ENCODE peak calls at places on chromosomes 7 and 10, in four cellular contexts. J is GM12878, Y is WTC11, M is K562. U is an unnamed sample.

GRCh38 chr10:112915590-112916572 is 34.2 kb upstream of the TCF7L2 start:
- DNase-seq in J (peak), Y (peak), M (peak), U (no peak)

GRCh38 chr10:133528296-133528844 is 1.2 kb downstream of the CYP2E1 start:
- DNase-seq in J (no peak), Y (no peak), M (no peak), U (no peak)

GRCh38 chr7:142024547-142024946 is 28.9 kb downstream of the MGAM start:
- DNase-seq in J (no peak), Y (no peak), M (no peak), U (no peak)

GRCh38 chr10:89129850-89130396 is 77.2 kb downstream of the CH25H start:
- DNase-seq in J (no peak), Y (no peak), M (no peak), U (peak)

GRCh38 chr10:44479306-44479705 is 94.4 kb upstream of the CXCL12 start:
- DNase-seq in J (no peak), Y (no peak), M (no peak), U (no peak)

GRCh38 chr7:80415522-80415921 is 96.3 kb downstream of the GNAT3 start:
- DNase-seq in J (no peak), Y (no peak), M (no peak), U (no peak)

GRCh38 chr7:111735661-111736323 is 173.5 kb upstream of the IMMP2L start:
- DNase-seq in J (no peak), Y (peak), M (peak), U (peak)

GRCh38 chr7:28133872-28134271 is 46.7 kb downstream of the JAZF1 start:
- DNase-seq in J (no peak), Y (no peak), M (no peak), U (no peak)

GRCh38 chr7:120170849-120171248 is 102.1 kb upstream of the KCND2 start:
- DNase-seq in J (no peak), Y (no peak), M (no peak), U (no peak)

GRCh38 chr7:1513657-1514095 is 9.5 kb upstream of the INTS1 start:
- DNase-seq in J (no peak), Y (no peak), M (no peak), U (no peak)

GRCh38 chr10:91604936-91605534 is 27.8 kb downstream of the PPP1R3C start:
- DNase-seq in J (no peak), Y (no peak), M (no peak), U (no peak)

GRCh38 chr7:7653568-7654187 is 13.1 kb downstream of the UMAD1 start:
- DNase-seq in J (peak), Y (peak), M (peak), U (peak)

GRCh38 chr7:107130487-107131220 is 38.1 kb upstream of the HBP1 start:
- DNase-seq in J (no peak), Y (no peak), M (no peak), U (no peak)

GRCh38 chr7:111821076-111821475 is 258.8 kb upstream of the IMMP2L start:
- DNase-seq in J (no peak), Y (no peak), M (no peak), U (no peak)

GRCh38 chr7:1669486-1669951 is 558 bp upstream of the ELFN1 start:
- DNase-seq in J (no peak), Y (no peak), M (peak), U (peak)

GRCh38 chr7:75704928-75705327 is 33.8 kb downstream of the HIP1 start:
- DNase-seq in J (no peak), Y (no peak), M (no peak), U (no peak)

GRCh38 chr7:27248427-27248806 is 5.8 kb downstream of the EVX1 start:
- DNase-seq in J (no peak), Y (no peak), M (no peak), U (peak)

GRCh38 chr10:21831986-21832735 is 171.4 kb downstream of the DNAJC1 start:
- DNase-seq in J (no peak), Y (no peak), M (no peak), U (no peak)

GRCh38 chr7:23098460-23098859 is 7.1 kb upstream of the KLHL7 start:
- DNase-seq in J (no peak), Y (no peak), M (no peak), U (no peak)

GRCh38 chr10:76491216-76491615 is 1059.8 kb downstream of the LRMDA start:
- DNase-seq in J (no peak), Y (no peak), M (no peak), U (no peak)
- TF ChIP-seq USF1 in J (no peak), Y (no peak), M (no peak), U (no peak)

GRCh38 chr7:156537006-156537405 is 103.6 kb upstream of the RNF32 start:
- DNase-seq in J (no peak), Y (no peak), M (no peak), U (no peak)

GRCh38 chr7:156533964-156534363 is 106.6 kb upstream of the RNF32 start:
- DNase-seq in J (no peak), Y (no peak), M (no peak), U (no peak)

GRCh38 chr7:156532016-156532602 is 108.5 kb upstream of the RNF32 start:
- DNase-seq in J (no peak), Y (no peak), M (no peak), U (no peak)

GRCh38 chr7:156533420-156533819 is 107.2 kb upstream of the RNF32 start:
- DNase-seq in J (no peak), Y (no peak), M (no peak), U (no peak)

DNA sequence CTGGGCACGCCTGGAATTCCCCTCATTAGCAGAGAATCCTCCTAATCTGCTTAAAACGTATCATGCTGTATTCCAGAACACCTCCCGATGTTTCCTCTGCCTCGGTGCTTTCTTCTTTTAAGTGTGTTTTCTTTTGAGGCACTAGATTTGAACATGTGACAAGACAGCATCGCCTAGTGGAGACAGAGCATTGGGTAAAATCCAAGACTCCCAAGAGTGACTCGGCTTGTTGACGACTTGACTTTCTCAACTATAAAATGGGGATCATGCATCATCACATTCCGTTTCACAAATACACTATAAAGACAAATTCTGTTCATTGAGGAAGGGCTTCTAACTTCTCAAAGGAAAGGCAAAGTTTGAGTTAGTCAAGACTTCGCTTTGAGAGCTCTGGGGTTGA is 105.6 kb upstream of the RNF32 start:
- DNase-seq in J (no peak), Y (no peak), M (no peak), U (no peak)
- TF ChIP-seq USF1 in J (no peak), Y (no peak), M (no peak), U (no peak)

DNA sequence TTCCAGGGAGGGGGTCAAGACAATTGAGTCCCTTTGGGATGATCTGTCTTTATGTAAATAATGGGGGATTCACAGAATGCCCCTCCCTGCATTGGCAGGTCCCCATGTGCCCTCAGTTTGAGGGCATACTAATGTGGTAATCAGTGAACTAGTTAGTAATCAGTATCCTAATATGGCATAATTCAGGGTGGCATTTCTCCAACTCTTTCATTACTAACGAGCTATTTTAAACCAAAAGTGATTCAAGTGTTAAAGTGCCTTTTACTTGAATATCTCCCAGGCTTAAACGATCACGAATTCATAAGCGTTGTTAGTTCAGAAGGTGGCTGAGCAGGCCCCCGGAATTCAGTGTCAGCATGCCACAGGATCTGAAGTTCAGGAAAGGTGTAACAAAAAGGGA is 1.5 kb upstream of the DNAJB6 start:
- DNase-seq in J (no peak), Y (no peak), M (no peak), U (no peak)
- TF ChIP-seq USF1 in J (no peak), Y (no peak), M (no peak), U (no peak)

GRCh38 chr10:131242007-131242406 is 69.5 kb downstream of the TCERG1L start:
- DNase-seq in J (no peak), Y (peak), M (peak), U (peak)
- TF ChIP-seq USF1 in J (no peak), Y (no peak), M (no peak), U (no peak)

GRCh38 chr10:24951201-24952145 is 933 bp downstream of the PRTFDC1 start:
- DNase-seq in J (no peak), Y (peak), M (peak), U (peak)
- TF ChIP-seq USF1 in J (no peak), Y (no peak), M (no peak), U (no peak)

DNA sequence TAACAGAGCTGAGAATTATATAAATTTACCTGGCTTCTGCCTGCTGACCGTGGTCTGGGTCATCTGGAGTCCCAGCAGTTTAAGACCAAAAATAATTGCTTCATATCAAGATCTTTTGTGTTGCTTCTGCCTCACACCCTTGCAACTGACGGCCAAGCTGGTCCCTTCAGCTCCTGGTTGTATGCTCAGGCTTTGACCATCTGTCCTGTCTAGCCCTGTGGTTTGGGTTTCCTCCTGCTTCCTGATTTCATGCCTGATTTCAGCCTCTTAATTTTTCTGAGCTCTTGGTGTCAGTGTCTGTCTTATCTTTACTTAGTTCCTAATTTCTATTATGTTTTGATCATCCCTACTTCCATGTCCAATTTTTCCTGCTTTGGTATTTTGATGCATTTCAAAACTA is 87.9 kb upstream of the PLXDC2 start:
- DNase-seq in J (no peak), Y (no peak), M (no peak), U (no peak)
- TF ChIP-seq USF1 in J (no peak), Y (no peak), M (no peak), U (no peak)

GRCh38 chr10:30980951-30981616 is 50.6 kb downstream of the ZNF438 start:
- DNase-seq in J (no peak), Y (no peak), M (no peak), U (no peak)
- TF ChIP-seq USF1 in J (no peak), Y (no peak), M (no peak), U (no peak)

GRCh38 chr7:101614939-101615302 is 14.2 kb downstream of the MYL10 start:
- DNase-seq in J (no peak), Y (no peak), M (no peak), U (no peak)

GRCh38 chr7:101614098-101614938 is 14.8 kb downstream of the MYL10 start:
- DNase-seq in J (no peak), Y (no peak), M (no peak), U (no peak)

GRCh38 chr7:101615446-101615845 is 13.7 kb downstream of the MYL10 start:
- DNase-seq in J (no peak), Y (no peak), M (no peak), U (no peak)

GRCh38 chr7:101608772-101609713 is 20.1 kb downstream of the MYL10 start:
- DNase-seq in J (no peak), Y (peak), M (no peak), U (no peak)

GRCh38 chr7:101612885-101613490 is 16.1 kb downstream of the MYL10 start:
- DNase-seq in J (no peak), Y (no peak), M (no peak), U (no peak)
- TF ChIP-seq USF1 in J (no peak), Y (no peak), M (no peak), U (no peak)

U was measured in SK-N-SH.